ENCODE peak calls at places on chromosomes 1 and 21, in five cellular contexts. R is breast epithelium, E is BE2C, W is sigmoid colon, S is left ventricle myocardium inferior. X is an unnamed sample.

GRCh38 chr1:2386636-2387611 is 4.4 kb downstream of the MORN1 start:
- DNase-seq in R (no peak), W (peak; percentile 63), E (no peak), S (no peak), X (no peak)

GRCh38 chr1:44500181-44501021 is 95.3 kb downstream of the RNF220 start:
- DNase-seq in R (no peak), E (peak; percentile 8), S (no peak), W (no peak), X (peak; percentile 84)

GRCh38 chr1:28601696-28602095 is 9.6 kb downstream of the RAB42 start:
- DNase-seq in E (no peak), R (no peak), S (no peak), W (no peak), X (no peak)

GRCh38 chr1:220810179-220810653 is 23.5 kb downstream of the MTARC1 start:
- DNase-seq in W (peak; percentile 95), S (peak; percentile 79), R (peak; percentile 69), E (peak; percentile 85), X (peak; percentile 90)

GRCh38 chr21:16891821-16892220 is 621.0 kb upstream of the CXADR start:
- DNase-seq in E (no peak), R (no peak), W (no peak), S (no peak), X (no peak)

GRCh38 chr1:47915677-47916353 is 81.4 kb downstream of the TRABD2B start:
- DNase-seq in R (no peak), E (peak; percentile 32), S (no peak), W (no peak), X (peak; percentile 64)

GRCh38 chr1:230332429-230333088 is 93.6 kb downstream of the PGBD5 start:
- DNase-seq in E (no peak), S (no peak), R (no peak), W (no peak), X (peak; percentile 74)

GRCh38 chr1:16981269-16981849 is 939 bp upstream of the MFAP2 start:
- DNase-seq in E (no peak), W (no peak), S (no peak), R (no peak), X (no peak)

GRCh38 chr1:35763211-35763610 is 6.6 kb downstream of the CLSPN start:
- DNase-seq in R (no peak), E (no peak), S (no peak), W (no peak), X (no peak)

GRCh38 chr1:226308166-226308722 is 720 bp downstream of the LIN9 start:
- DNase-seq in E (peak; percentile 52), W (no peak), S (peak; percentile 40), R (no peak), X (no peak)

GRCh38 chr1:41355761-41356160 is 5.5 kb upstream of the FOXO6 start:
- DNase-seq in R (no peak), E (no peak), S (no peak), W (no peak), X (peak; percentile 33)

GRCh38 chr1:26768755-26769154 is 19.0 kb upstream of the PIGV start:
- DNase-seq in W (no peak), S (no peak), E (no peak), R (no peak), X (no peak)

GRCh38 chr1:171485375-171486047 is at the start of gene PRRC2C:
- DNase-seq in S (peak; percentile 99), E (peak; percentile 96), R (peak; percentile 98), W (peak; percentile 99), X (peak; percentile 97)
- TF ChIP-seq CTCF in S (peak; percentile 83), E (peak; percentile 75), R (peak; percentile 39), W (peak; percentile 16), X (peak; percentile 76)

DNA sequence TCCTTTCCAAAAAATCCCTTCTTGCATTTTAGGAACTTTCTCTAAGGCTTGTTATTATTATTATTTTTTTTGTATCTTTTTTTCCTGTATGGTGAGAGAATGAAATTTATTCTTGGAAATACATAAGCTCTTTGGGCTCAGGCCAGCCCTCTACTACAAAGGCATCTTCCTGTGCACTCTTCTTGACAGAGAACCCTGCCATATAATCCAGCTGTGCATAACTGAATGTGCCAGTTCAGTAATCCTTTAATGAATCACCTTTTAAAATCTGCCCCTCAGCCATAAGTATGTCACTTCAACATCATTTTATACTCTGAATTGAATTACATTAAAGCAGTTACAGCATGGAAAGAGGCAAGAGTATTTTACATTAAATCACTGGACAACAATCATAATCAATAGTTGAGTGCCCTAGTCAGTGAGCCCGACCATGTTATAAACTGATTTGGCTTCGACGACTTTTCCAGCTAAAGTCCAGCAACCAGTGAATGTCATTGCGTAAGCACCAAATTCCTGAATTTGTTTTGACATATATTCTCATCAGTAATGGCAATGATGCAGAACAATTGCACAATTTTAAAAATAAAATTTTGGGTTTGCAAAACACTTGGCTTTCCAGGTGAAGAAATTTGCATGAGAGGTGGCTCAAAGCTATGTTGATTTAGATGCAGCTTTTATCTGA is 59.2 kb upstream of the KCNK2 start:
- DNase-seq in W (no peak), R (no peak), S (no peak), E (no peak), X (no peak)
- H3K4me1 ChIP-seq in W (no peaks in the 10 kb centered on the region), R (no peaks in the 10 kb centered on the region), S (no peaks in the 10 kb centered on the region), E (no peaks in the 10 kb centered on the region), X (no peaks in the 10 kb centered on the region)

DNA sequence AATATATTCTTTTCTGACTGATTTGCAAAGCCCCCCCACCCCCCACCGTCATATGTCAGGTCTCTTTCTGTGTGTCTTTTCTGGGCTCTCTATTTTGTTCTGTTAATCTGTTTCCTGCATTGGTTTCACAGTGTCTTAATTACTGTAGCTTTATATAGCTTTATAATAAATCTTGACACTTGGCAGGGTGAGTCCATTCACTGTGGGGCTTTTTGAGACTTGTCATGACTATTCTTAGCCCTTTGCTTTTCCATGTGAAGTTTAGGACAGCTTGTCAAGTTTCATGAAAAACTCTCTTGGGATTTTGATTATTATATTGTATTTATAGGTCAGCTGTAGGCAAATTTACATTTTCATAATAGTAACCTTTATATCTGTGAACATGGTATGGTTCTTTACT is 50.4 kb downstream of the MIGA1 start:
- DNase-seq in S (no peak), E (no peak), R (no peak), W (no peak), X (no peak)
- TF ChIP-seq CTCF in S (no peak), E (no peak), R (no peak), W (no peak), X (no peak)

GRCh38 chr1:19313636-19313959 is 1.5 kb downstream of the SLC66A1 start:
- DNase-seq in W (no peak), S (no peak), R (no peak), E (no peak), X (no peak)

GRCh38 chr1:19311931-19312781 is at the start of the genes AKR7A2 and SLC66A1:
- DNase-seq in S (peak; percentile 93), E (peak; percentile 83), R (peak; percentile 89), W (peak; percentile 95), X (peak; percentile 95)

GRCh38 chr1:19315378-19316206 is 3.5 kb downstream of the SLC66A1 start:
- DNase-seq in S (no peak), W (peak; percentile 57), R (no peak), E (no peak), X (no peak)

GRCh38 chr1:19312782-19313635 is 883 bp downstream of the SLC66A1 start:
- DNase-seq in R (no peak), E (no peak), S (no peak), W (peak; percentile 38), X (no peak)

DNA sequence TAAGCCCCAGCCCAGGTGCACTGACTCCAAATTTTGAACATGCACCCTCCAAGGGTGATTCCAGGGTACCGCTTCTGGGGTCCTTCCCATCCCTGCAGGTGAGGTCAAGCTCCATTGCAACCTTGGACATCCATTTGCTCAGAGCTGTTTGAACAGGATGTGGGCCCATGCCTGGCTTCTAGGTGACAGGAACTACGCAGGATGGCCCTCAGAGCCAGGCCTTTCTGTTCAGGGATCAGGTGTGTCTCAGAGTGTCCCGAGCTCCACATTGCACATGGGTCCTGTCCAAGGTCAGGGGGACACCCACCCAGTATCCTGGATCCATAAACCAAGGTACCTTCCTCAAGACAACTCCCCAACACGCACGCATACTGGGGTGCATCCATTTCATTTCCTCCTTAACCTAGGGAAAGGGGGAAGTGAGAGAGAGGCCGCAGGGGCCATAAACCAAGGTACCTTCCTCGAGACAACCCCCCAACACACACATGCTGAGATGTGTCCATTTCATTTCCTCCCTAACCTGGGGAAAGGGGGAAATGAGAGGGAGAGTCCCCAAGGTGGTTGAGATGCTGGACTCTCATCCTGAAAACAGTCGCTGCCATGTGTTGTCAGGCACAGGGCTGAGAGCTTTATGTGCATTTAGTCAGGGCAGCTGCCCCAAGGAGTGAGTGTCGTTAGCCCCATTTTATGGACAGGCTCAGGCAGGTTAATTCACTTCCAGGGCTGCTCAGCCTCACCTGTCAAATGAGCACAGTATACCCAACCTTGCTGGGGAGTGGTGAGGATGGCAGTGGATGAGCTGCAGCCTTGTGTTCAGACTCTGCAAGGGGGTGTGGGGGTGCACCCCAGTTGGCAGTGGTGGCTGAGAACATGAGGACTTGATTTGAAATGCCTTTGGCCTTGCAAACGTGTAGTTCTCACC is 2.1 kb downstream of the SLC66A1 start:
- DNase-seq in E (no peak), W (peak; percentile 48), R (no peak), S (no peak), X (no peak)
- H3K4me1 ChIP-seq in E (no peaks in the 10 kb centered on the region), W (peaks cover 24% of the 10 kb centered on the region), R (peaks cover 5% of the 10 kb centered on the region), S (peaks cover 42% of the 10 kb centered on the region), X (peaks cover 3% of the 10 kb centered on the region)

X was measured in endodermal cell.